ENCODE peak calls at places on chromosomes 11 and 22, in nine cellular contexts. M is endothelial cell, U is PC-3, I is GM13977, O is neural progenitor cell, V is left ventricle myocardium inferior, A is right lobe of liver, Q is uterus, D is colonic mucosa. E is an unnamed sample.

GRCh38 chr11:294795-295194 is 4.5 kb downstream of the IFITM5 start:
- DNase-seq in M (no peak), U (no peak), I (no peak), O (no peak), V (peak), A (peak), Q (no peak), D (no peak), E (peak)

GRCh38 chr11:110762596-110762995 is 50.4 kb upstream of the ARHGAP20 start:
- DNase-seq in M (no peak), U (no peak), I (no peak), O (no peak), V (no peak), A (no peak), Q (no peak), D (no peak), E (no peak)

GRCh38 chr11:45022294-45023064 is 71.8 kb upstream of the TP53I11 start:
- DNase-seq in M (no peak), U (peak), I (no peak), O (no peak), V (no peak), A (no peak), Q (no peak), D (no peak), E (no peak)

GRCh38 chr22:32801436-32802290 is at the start of gene TIMP3:
- DNase-seq in M (peak), U (no peak), I (peak), O (peak), V (peak), A (peak), Q (peak), D (peak), E (peak)

GRCh38 chr11:98107736-98108135 is 913.0 kb upstream of the CNTN5 start:
- DNase-seq in M (no peak), U (no peak), I (no peak), O (no peak), V (peak), A (no peak), Q (no peak), D (no peak), E (no peak)

GRCh38 chr22:36998620-36999351 is 20.5 kb downstream of the TST start:
- DNase-seq in M (no peak), U (no peak), I (no peak), O (no peak), V (no peak), A (no peak), Q (no peak), D (no peak), E (peak)

GRCh38 chr11:13249992-13250391 is 27.6 kb upstream of the BMAL1 start:
- DNase-seq in M (no peak), U (peak), I (no peak), O (peak), V (no peak), A (no peak), Q (no peak), D (no peak), E (peak)

GRCh38 chr11:118438314-118438931 is 2.1 kb downstream of the KMT2A start:
- DNase-seq in M (peak), U (peak), I (peak), O (peak), V (peak), A (no peak), Q (peak), D (peak), E (peak)

GRCh38 chr11:61716478-61717285 is 35.8 kb upstream of the MYRF start:
- DNase-seq in M (no peak), U (no peak), I (no peak), O (no peak), V (no peak), A (no peak), Q (no peak), D (no peak), E (no peak)

GRCh38 chr11:11534981-11535380 is 86.8 kb downstream of the GALNT18 start:
- DNase-seq in M (no peak), U (no peak), I (no peak), O (no peak), V (no peak), A (no peak), Q (no peak), D (no peak), E (no peak)

GRCh38 chr11:30387891-30388861 is 65.3 kb downstream of the ARL14EP start:
- DNase-seq in M (peak), U (no peak), I (no peak), O (no peak), V (no peak), A (no peak), Q (no peak), D (no peak), E (no peak)

GRCh38 chr22:40249286-40249685 is 71.6 kb downstream of the TNRC6B start:
- DNase-seq in M (no peak), U (no peak), I (no peak), O (no peak), V (no peak), A (no peak), Q (no peak), D (no peak), E (no peak)

GRCh38 chr11:61787928-61788491 is 4.4 kb downstream of the TMEM258 start:
- DNase-seq in M (peak), U (peak), I (peak), O (peak), V (no peak), A (no peak), Q (no peak), D (peak), E (peak)

GRCh38 chr11:62850911-62851806 is 11.8 kb upstream of the WDR74 start:
- DNase-seq in M (no peak), U (peak), I (no peak), O (peak), V (no peak), A (no peak), Q (no peak), D (no peak), E (no peak)

GRCh38 chr11:1968454-1968995 is 21.4 kb downstream of the MRPL23 start:
- DNase-seq in M (no peak), U (no peak), I (no peak), O (no peak), V (no peak), A (no peak), Q (no peak), D (no peak), E (no peak)

GRCh38 chr11:19714387-19715363 is 2.0 kb downstream of the NAV2 start:
- DNase-seq in M (no peak), U (peak), I (no peak), O (peak), V (peak), A (peak), Q (peak), D (no peak), E (peak)

GRCh38 chr11:47464479-47464878 is 15.5 kb upstream of the RAPSN start:
- DNase-seq in M (no peak), U (no peak), I (no peak), O (peak), V (no peak), A (no peak), Q (no peak), D (no peak), E (peak)

GRCh38 chr11:120137611-120138521 is at the start of gene TRIM29:
- DNase-seq in M (peak), U (peak), I (no peak), O (no peak), V (no peak), A (peak), Q (peak), D (peak), E (no peak)

GRCh38 chr11:61080986-61081590 is 21.2 kb upstream of the CD5 start:
- DNase-seq in M (no peak), U (no peak), I (no peak), O (no peak), V (no peak), A (no peak), Q (no peak), D (no peak), E (peak)

GRCh38 chr22:25027959-25028840 is 75.7 kb downstream of the KIAA1671 start:
- DNase-seq in M (peak), U (peak), I (no peak), O (peak), V (peak), A (peak), Q (no peak), D (peak), E (peak)

GRCh38 chr22:33018232-33018864 is 39.8 kb downstream of the SYN3 start:
- DNase-seq in M (peak), U (peak), I (peak), O (peak), V (peak), A (peak), Q (peak), D (peak), E (peak)

GRCh38 chr11:68741536-68741935 is 9.8 kb downstream of the TESMIN start:
- DNase-seq in M (no peak), U (no peak), I (no peak), O (no peak), V (no peak), A (no peak), Q (no peak), D (no peak), E (no peak)

GRCh38 chr11:8832571-8833260 is 78.3 kb upstream of the AKIP1 start:
- DNase-seq in M (no peak), U (peak), I (peak), O (no peak), V (no peak), A (no peak), Q (no peak), D (no peak), E (peak)

GRCh38 chr11:65911682-65912568 is 6.9 kb downstream of the C11orf68 start:
- DNase-seq in M (no peak), U (peak), I (peak), O (peak), V (peak), A (no peak), Q (peak), D (peak), E (no peak)

GRCh38 chr11:130074736-130075135 is 5.0 kb downstream of the APLP2 start:
- DNase-seq in M (no peak), U (no peak), I (no peak), O (no peak), V (no peak), A (no peak), Q (no peak), D (no peak), E (no peak)

GRCh38 chr11:284081-285020 is 4.6 kb upstream of the PGGHG start:
- DNase-seq in M (no peak), U (no peak), I (no peak), O (no peak), V (no peak), A (no peak), Q (peak), D (no peak), E (no peak)

GRCh38 chr11:73195191-73196007 is 22.7 kb upstream of the P2RY2 start:
- DNase-seq in M (no peak), U (peak), I (no peak), O (no peak), V (no peak), A (no peak), Q (no peak), D (peak), E (no peak)

GRCh38 chr11:4191031-4191571 is 96.5 kb downstream of the RRM1 start:
- DNase-seq in M (no peak), U (no peak), I (no peak), O (no peak), V (peak), A (peak), Q (no peak), D (no peak), E (no peak)

GRCh38 chr11:134275534-134276395 is at the start of gene GLB1L3:
- DNase-seq in M (peak), U (no peak), I (peak), O (peak), V (no peak), A (peak), Q (peak), D (no peak), E (peak)

GRCh38 chr11:16883179-16883578 is 131.0 kb downstream of the PLEKHA7 start:
- DNase-seq in M (no peak), U (peak), I (no peak), O (no peak), V (peak), A (no peak), Q (no peak), D (peak), E (no peak)

GRCh38 chr22:38504731-38505594 is 1.1 kb downstream of the DDX17 start:
- DNase-seq in M (peak), U (no peak), I (peak), O (peak), V (peak), A (peak), Q (peak), D (peak), E (peak)

GRCh38 chr11:119880873-119881272 is 151.9 kb upstream of the NECTIN1 start:
- DNase-seq in M (no peak), U (no peak), I (no peak), O (no peak), V (no peak), A (no peak), Q (no peak), D (no peak), E (no peak)

GRCh38 chr11:14359573-14360031 is 619 bp upstream of the RRAS2 start:
- DNase-seq in M (no peak), U (peak), I (no peak), O (no peak), V (no peak), A (no peak), Q (no peak), D (no peak), E (no peak)

GRCh38 chr11:114025329-114025907 is 34.1 kb upstream of the ZBTB16 start:
- DNase-seq in M (no peak), U (no peak), I (no peak), O (no peak), V (no peak), A (no peak), Q (no peak), D (no peak), E (no peak)

GRCh38 chr22:29203883-29204282 is 1.8 kb upstream of the EMID1 start:
- DNase-seq in M (no peak), U (no peak), I (peak), O (peak), V (no peak), A (no peak), Q (no peak), D (no peak), E (no peak)

GRCh38 chr22:29203456-29203855 is 2.2 kb upstream of the EMID1 start:
- DNase-seq in M (no peak), U (no peak), I (peak), O (no peak), V (no peak), A (no peak), Q (no peak), D (no peak), E (no peak)

GRCh38 chr22:29200901-29201300 is 4.8 kb upstream of the EMID1 start:
- DNase-seq in M (no peak), U (no peak), I (no peak), O (no peak), V (no peak), A (no peak), Q (no peak), D (no peak), E (no peak)

GRCh38 chr22:29201722-29202230 is 3.9 kb upstream of the EMID1 start:
- DNase-seq in M (no peak), U (no peak), I (peak), O (no peak), V (no peak), A (no peak), Q (no peak), D (no peak), E (no peak)

GRCh38 chr22:29202231-29203192 is 3.2 kb upstream of the EMID1 start:
- DNase-seq in M (peak), U (peak), I (peak), O (peak), V (peak), A (peak), Q (peak), D (peak), E (peak)
- TF ChIP-seq CTCF in M (no peak), U (peak), I (peak), O (peak), V (peak), A (peak), Q (no peak), D (no peak), E (no peak)

DNA sequence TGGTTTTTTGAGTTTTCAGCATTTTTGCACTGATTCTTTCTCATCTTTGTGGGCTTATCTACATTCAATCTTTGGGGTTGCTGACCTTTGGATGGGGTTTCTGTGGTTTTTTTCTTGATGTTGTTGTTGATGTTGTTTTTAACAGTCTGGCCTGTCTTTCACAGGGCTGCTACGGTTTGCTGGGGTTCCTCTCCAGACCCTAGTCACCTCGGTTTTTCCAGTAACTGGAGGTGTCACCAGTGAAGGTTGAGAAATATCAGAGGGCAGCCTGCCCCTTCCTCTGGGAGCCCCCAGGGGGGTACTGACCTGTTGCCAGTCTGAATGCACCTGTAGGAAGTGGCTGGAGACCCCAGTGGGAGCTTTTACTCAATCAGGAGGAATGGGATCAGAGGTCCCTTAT is 365.4 kb downstream of the JRKL start:
- DNase-seq in M (no peak), U (no peak), I (no peak), O (no peak), V (no peak), A (no peak), Q (no peak), D (no peak), E (no peak)
- TF ChIP-seq CTCF in M (no peak), U (no peak), I (no peak), O (no peak), V (no peak), A (no peak), Q (no peak), D (no peak), E (no peak)

DNA sequence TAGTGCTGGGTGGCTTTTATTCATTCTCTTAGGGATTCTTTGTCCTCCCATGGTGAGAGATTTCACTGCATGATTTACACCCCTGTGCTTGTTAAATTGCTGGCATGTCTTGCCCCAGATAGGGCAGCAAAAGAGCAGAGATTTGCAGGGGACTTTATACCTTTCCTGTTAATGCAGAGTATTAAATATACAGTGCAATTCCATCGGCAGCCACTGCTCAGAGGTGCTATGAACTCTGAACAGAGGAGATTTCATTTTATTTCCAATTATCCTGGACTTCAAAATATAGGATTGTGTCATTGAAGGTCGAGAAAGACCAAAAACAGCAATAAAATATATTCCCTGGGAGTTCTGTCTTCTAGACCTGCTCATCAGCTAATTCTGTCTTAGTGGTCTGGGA is 263.4 kb upstream of the NCAM1 start:
- DNase-seq in M (no peak), U (no peak), I (no peak), O (no peak), V (no peak), A (no peak), Q (no peak), D (no peak), E (no peak)
- TF ChIP-seq CTCF in M (peak), U (peak), I (no peak), O (peak), V (peak), A (no peak), Q (no peak), D (no peak), E (no peak)

DNA sequence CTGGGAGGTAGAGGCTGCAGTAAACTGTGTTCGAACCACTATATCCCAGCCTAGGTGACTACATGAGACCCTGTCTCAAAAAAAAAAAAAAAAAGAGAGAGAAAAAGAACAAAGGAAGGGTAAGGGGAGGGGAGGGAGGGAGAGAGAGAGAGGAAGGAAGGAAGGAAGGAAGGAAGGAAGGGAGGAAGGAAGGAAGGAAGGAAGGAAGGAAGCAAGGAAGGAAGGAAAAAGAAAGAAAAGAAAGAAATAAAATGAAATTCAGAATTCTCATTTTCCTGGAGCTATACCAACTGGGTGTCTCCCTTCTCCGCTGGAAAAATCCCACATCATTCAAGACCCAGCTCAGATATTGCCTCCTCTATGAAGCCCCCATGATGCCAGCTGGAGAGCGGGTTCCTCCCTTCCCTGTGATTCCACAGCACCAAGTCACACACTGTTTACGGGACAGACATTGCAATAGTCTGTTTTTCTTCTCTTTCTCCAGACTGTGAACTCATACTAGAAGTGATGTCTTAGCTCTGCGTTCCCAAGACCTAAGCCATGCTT is 3.0 kb upstream of the PPFIA1 start:
- DNase-seq in M (no peak), U (no peak), I (no peak), O (no peak), V (no peak), A (no peak), Q (no peak), D (no peak), E (no peak)
- TF ChIP-seq CTCF in M (no peak), U (no peak), I (no peak), O (no peak), V (no peak), A (no peak), Q (no peak), D (no peak), E (no peak)

GRCh38 chr22:42549329-42550060 is 4.3 kb upstream of the SERHL2 start:
- DNase-seq in M (no peak), U (no peak), I (no peak), O (no peak), V (no peak), A (no peak), Q (no peak), D (no peak), E (no peak)
- TF ChIP-seq CTCF in M (no peak), U (no peak), I (no peak), O (no peak), V (no peak), A (no peak), Q (no peak), D (no peak), E (no peak)

DNA sequence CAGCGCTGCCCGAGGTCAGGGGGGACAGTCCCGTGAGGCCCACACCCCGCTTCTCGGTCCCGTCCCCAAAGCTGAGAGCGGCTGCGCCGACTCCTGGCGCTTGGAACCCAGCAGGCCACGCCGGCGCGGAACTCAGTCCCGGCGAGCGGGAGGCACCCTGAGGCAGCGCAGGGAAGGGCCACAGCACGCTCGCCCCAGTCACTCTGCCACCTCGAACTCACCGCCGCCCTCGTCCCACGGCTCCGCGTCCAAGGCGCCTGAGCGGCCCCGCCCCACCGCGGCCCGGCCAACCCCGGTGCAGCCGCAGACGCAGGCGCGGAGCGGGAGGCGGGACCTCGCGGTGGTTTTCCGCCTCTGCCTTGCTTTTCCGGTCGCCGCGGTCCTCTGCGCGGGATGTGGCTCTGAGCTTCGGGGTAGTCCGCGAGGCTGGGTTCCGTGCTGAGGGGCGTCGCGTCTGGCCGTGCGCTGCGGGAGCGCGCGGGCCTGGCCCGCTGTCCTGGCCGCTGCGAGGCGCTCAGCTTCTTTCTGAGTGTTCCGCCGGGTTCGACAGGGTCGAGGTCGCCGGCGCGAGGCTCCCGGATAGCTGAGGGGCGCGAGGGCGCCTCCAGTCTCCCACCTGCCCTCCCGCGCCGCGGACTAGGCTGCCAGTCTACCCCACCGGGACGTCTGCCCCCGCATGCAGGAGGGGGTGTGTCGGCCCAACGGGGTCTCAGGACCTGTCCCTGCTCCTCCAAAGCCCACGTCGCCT is at the start of gene CDPF1:
- DNase-seq in M (peak), U (peak), I (peak), O (peak), V (peak), A (peak), Q (peak), D (peak), E (peak)
- TF ChIP-seq CTCF in M (no peak), U (no peak), I (peak), O (no peak), V (peak), A (no peak), Q (no peak), D (no peak), E (no peak)

E was measured in activated CD8-positive, alpha-beta T cell treated with anti-CD3 and anti-CD28 coated beads for 36 hours.